ENCODE peak calls at places on chromosomes 16 and 17, in seven cellular contexts. One of them, this sample, is unnamed.

GRCh38 chr16:4979164-4979563 is 21.0 kb downstream of the SEC14L5 start:
- DNase-seq in K562: no peak
- DNase-seq in H1: no peak
- DNase-seq in HCT116: no peak
- DNase-seq in SK-N-SH: no peak
- DNase-seq in NT2/D1: no peak
- DNase-seq in GM12878: no peak
- DNase-seq in this sample: no peak

GRCh38 chr17:40243756-40244155 is 24.7 kb downstream of the WIPF2 start:
- DNase-seq in NT2/D1: no peak
- DNase-seq in HCT116: no peak
- DNase-seq in K562: no peak
- DNase-seq in SK-N-SH: no peak
- DNase-seq in GM12878: no peak
- DNase-seq in H1: no peak
- DNase-seq in this sample: no peak

GRCh38 chr17:35293151-35293837 is 50.4 kb downstream of the SLFN5 start:
- DNase-seq in K562: no peak
- DNase-seq in GM12878: no peak
- DNase-seq in HCT116: no peak
- DNase-seq in H1: no peak
- DNase-seq in SK-N-SH: no peak
- DNase-seq in NT2/D1: no peak
- DNase-seq in this sample: no peak

GRCh38 chr17:61276806-61277205 is 122.8 kb upstream of the TBX2 start:
- DNase-seq in GM12878: no peak
- DNase-seq in HCT116: no peak
- DNase-seq in NT2/D1: no peak
- DNase-seq in SK-N-SH: no peak
- DNase-seq in H1: no peak
- DNase-seq in K562: no peak
- DNase-seq in this sample: no peak

GRCh38 chr17:64128787-64129514 is 993 bp downstream of the ERN1 start:
- DNase-seq in H1: no peak
- DNase-seq in SK-N-SH: no peak
- DNase-seq in K562: peak
- DNase-seq in HCT116: no peak
- DNase-seq in GM12878: no peak
- DNase-seq in NT2/D1: no peak
- DNase-seq in this sample: no peak

GRCh38 chr17:32563583-32563982 is 76.8 kb downstream of the CDK5R1 start:
- DNase-seq in H1: no peak
- DNase-seq in GM12878: no peak
- DNase-seq in SK-N-SH: no peak
- DNase-seq in NT2/D1: no peak
- DNase-seq in HCT116: no peak
- DNase-seq in K562: no peak
- DNase-seq in this sample: no peak

GRCh38 chr17:42670925-42671657 is 5.7 kb downstream of the PLEKHH3 start:
- DNase-seq in H1: no peak
- DNase-seq in NT2/D1: no peak
- DNase-seq in HCT116: no peak
- DNase-seq in SK-N-SH: no peak
- DNase-seq in K562: no peak
- DNase-seq in GM12878: no peak
- DNase-seq in this sample: no peak

GRCh38 chr17:42347198-42347597 is 41.0 kb downstream of the STAT3 start:
- DNase-seq in HCT116: peak
- DNase-seq in GM12878: no peak
- DNase-seq in K562: no peak
- DNase-seq in SK-N-SH: peak
- DNase-seq in NT2/D1: no peak
- DNase-seq in H1: no peak
- DNase-seq in this sample: no peak

GRCh38 chr16:4802659-4803287 is 340 bp upstream of the ROGDI start:
- DNase-seq in H1: peak
- DNase-seq in K562: peak
- DNase-seq in NT2/D1: peak
- DNase-seq in GM12878: peak
- DNase-seq in SK-N-SH: peak
- DNase-seq in HCT116: peak
- DNase-seq in this sample: peak

GRCh38 chr17:81727324-81728031 is 15.4 kb downstream of the SLC25A10 start:
- DNase-seq in NT2/D1: no peak
- DNase-seq in GM12878: no peak
- DNase-seq in SK-N-SH: no peak
- DNase-seq in K562: no peak
- DNase-seq in H1: no peak
- DNase-seq in HCT116: no peak
- DNase-seq in this sample: peak

GRCh38 chr16:58636474-58636873 is 6.8 kb upstream of the CNOT1 start:
- DNase-seq in SK-N-SH: no peak
- DNase-seq in GM12878: no peak
- DNase-seq in K562: no peak
- DNase-seq in NT2/D1: no peak
- DNase-seq in H1: no peak
- DNase-seq in HCT116: no peak
- DNase-seq in this sample: peak

GRCh38 chr16:68486671-68487495 is 38.6 kb upstream of the SMPD3 start:
- DNase-seq in HCT116: no peak
- DNase-seq in K562: no peak
- DNase-seq in SK-N-SH: no peak
- DNase-seq in NT2/D1: no peak
- DNase-seq in GM12878: no peak
- DNase-seq in H1: no peak
- DNase-seq in this sample: no peak

GRCh38 chr17:50174444-50174843 is 8.6 kb downstream of the SGCA start:
- DNase-seq in GM12878: no peak
- DNase-seq in K562: no peak
- DNase-seq in SK-N-SH: no peak
- DNase-seq in HCT116: no peak
- DNase-seq in H1: no peak
- DNase-seq in NT2/D1: no peak
- DNase-seq in this sample: no peak

GRCh38 chr16:25443994-25444393 is 186.3 kb upstream of the ZKSCAN2 start:
- DNase-seq in SK-N-SH: no peak
- DNase-seq in H1: no peak
- DNase-seq in NT2/D1: no peak
- DNase-seq in GM12878: no peak
- DNase-seq in K562: no peak
- DNase-seq in HCT116: no peak
- DNase-seq in this sample: no peak

GRCh38 chr17:18967806-18968744 is 16.1 kb downstream of the SLC5A10 start:
- DNase-seq in SK-N-SH: no peak
- DNase-seq in K562: peak
- DNase-seq in GM12878: no peak
- DNase-seq in H1: no peak
- DNase-seq in HCT116: no peak
- DNase-seq in NT2/D1: no peak
- DNase-seq in this sample: no peak

GRCh38 chr17:18970582-18971480 is 18.9 kb downstream of the SLC5A10 start:
- DNase-seq in HCT116: no peak
- DNase-seq in K562: no peak
- DNase-seq in H1: no peak
- DNase-seq in NT2/D1: no peak
- DNase-seq in GM12878: no peak
- DNase-seq in SK-N-SH: no peak
- DNase-seq in this sample: no peak

GRCh38 chr17:18966831-18967624 is 15.1 kb downstream of the SLC5A10 start:
- DNase-seq in H1: no peak
- DNase-seq in GM12878: no peak
- DNase-seq in NT2/D1: no peak
- DNase-seq in K562: no peak
- DNase-seq in HCT116: no peak
- DNase-seq in SK-N-SH: no peak
- DNase-seq in this sample: no peak

GRCh38 chr17:18971801-18972200 is 19.8 kb downstream of the SLC5A10 start:
- DNase-seq in K562: no peak
- DNase-seq in HCT116: no peak
- DNase-seq in H1: no peak
- DNase-seq in NT2/D1: no peak
- DNase-seq in SK-N-SH: no peak
- DNase-seq in GM12878: no peak
- DNase-seq in this sample: no peak

DNA sequence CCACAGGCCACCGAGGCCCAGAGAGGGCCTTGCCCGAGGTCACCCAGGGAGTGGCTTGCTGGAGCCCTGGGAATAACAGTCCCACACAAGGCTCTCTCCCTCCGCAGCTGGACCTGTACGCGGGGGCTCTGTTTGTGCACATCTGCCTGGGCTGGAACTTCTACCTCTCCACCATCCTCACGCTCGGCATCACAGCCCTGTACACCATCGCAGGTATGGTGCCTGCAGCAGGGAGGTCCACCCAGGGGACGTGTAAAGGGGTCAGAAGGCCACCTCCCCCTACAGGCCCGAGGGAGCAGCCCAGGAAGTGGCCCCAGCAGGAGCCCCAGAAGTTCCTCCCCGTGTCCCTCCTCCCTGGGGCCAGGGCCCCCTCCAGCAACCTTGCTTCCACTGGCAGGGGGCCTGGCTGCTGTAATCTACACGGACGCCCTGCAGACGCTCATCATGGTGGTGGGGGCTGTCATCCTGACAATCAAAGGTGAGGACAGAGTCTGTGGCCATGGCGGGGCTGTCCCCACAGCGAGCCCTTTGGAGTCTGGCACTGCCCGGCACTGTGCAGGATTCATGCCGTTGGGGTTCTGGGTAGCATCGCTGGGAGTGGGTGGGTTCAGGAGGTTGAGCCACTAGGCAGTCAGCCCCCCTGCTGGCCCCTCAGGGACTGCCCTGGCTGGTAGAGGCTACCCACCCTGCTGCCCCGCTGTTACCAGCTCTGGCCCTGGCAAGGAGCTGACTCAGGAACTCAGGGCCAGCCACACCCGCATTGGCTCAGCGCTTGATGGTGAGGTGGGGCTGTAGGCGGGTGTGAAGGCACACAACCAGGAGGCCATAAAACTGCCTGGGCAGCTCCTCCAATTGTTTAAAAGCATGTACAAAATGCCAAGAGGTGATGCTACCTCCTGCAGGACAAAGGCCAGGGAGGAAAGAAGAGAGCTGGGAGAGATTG is 17.3 kb downstream of the SLC5A10 start:
- DNase-seq in NT2/D1: no peak
- DNase-seq in SK-N-SH: no peak
- DNase-seq in H1: no peak
- DNase-seq in K562: peak
- DNase-seq in GM12878: no peak
- DNase-seq in HCT116: no peak
- DNase-seq in this sample: no peak
- TF ChIP-seq YY1 in NT2/D1: no peak
- TF ChIP-seq YY1 in SK-N-SH: no peak
- TF ChIP-seq YY1 in H1: no peak
- TF ChIP-seq YY1 in K562: no peak
- TF ChIP-seq YY1 in GM12878: no peak
- TF ChIP-seq YY1 in HCT116: no peak
- TF ChIP-seq YY1 in this sample: no peak

GRCh38 chr17:36486204-36487194 is at the start of gene ZNHIT3:
- DNase-seq in K562: peak
- DNase-seq in GM12878: peak
- DNase-seq in HCT116: peak
- DNase-seq in SK-N-SH: peak
- DNase-seq in H1: peak
- DNase-seq in NT2/D1: peak
- DNase-seq in this sample: peak

GRCh38 chr17:36482611-36483504 is 3.6 kb upstream of the ZNHIT3 start:
- DNase-seq in H1: peak
- DNase-seq in SK-N-SH: peak
- DNase-seq in K562: peak
- DNase-seq in HCT116: peak
- DNase-seq in NT2/D1: peak
- DNase-seq in GM12878: peak
- DNase-seq in this sample: peak

GRCh38 chr17:36485027-36485426 is 1.5 kb upstream of the ZNHIT3 start:
- DNase-seq in K562: no peak
- DNase-seq in GM12878: no peak
- DNase-seq in NT2/D1: no peak
- DNase-seq in HCT116: no peak
- DNase-seq in H1: no peak
- DNase-seq in SK-N-SH: no peak
- DNase-seq in this sample: no peak

GRCh38 chr17:36481829-36482228 is 4.7 kb upstream of the ZNHIT3 start:
- DNase-seq in HCT116: no peak
- DNase-seq in H1: no peak
- DNase-seq in GM12878: no peak
- DNase-seq in K562: no peak
- DNase-seq in SK-N-SH: no peak
- DNase-seq in NT2/D1: no peak
- DNase-seq in this sample: no peak

GRCh38 chr17:36485805-36486203 is 677 bp upstream of the ZNHIT3 start:
- DNase-seq in HCT116: no peak
- DNase-seq in GM12878: no peak
- DNase-seq in SK-N-SH: no peak
- DNase-seq in H1: no peak
- DNase-seq in K562: peak
- DNase-seq in NT2/D1: no peak
- DNase-seq in this sample: no peak
- TF ChIP-seq YY1 in HCT116: no peak
- TF ChIP-seq YY1 in GM12878: no peak
- TF ChIP-seq YY1 in SK-N-SH: no peak
- TF ChIP-seq YY1 in H1: no peak
- TF ChIP-seq YY1 in K562: no peak
- TF ChIP-seq YY1 in NT2/D1: no peak
- TF ChIP-seq YY1 in this sample: no peak

DNA sequence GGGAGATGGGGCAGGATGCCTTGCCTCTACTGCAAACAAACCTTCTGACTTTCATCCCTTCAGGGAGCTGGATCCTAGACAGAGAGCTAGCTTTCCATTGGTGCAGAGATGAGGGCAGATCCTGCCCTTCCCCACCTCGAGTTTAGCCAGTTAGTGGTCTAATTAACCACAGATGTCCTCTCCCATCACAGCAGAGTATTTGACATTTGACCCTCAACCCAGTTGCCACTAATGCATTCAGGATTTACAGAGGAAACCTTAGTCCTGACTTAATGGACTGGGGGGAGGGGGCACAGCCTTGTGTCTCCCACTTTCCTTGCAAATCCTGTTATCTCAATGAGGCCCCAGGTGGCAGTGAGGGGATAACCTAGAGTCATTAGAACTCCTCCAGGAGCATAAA is 10.2 kb downstream of the PIP4K2B start:
- DNase-seq in NT2/D1: peak
- DNase-seq in K562: no peak
- DNase-seq in H1: no peak
- DNase-seq in GM12878: no peak
- DNase-seq in HCT116: no peak
- DNase-seq in SK-N-SH: peak
- DNase-seq in this sample: no peak
- TF ChIP-seq YY1 in NT2/D1: no peak
- TF ChIP-seq YY1 in K562: no peak
- TF ChIP-seq YY1 in H1: no peak
- TF ChIP-seq YY1 in GM12878: no peak
- TF ChIP-seq YY1 in HCT116: no peak
- TF ChIP-seq YY1 in SK-N-SH: no peak
- TF ChIP-seq YY1 in this sample: no peak

DNA sequence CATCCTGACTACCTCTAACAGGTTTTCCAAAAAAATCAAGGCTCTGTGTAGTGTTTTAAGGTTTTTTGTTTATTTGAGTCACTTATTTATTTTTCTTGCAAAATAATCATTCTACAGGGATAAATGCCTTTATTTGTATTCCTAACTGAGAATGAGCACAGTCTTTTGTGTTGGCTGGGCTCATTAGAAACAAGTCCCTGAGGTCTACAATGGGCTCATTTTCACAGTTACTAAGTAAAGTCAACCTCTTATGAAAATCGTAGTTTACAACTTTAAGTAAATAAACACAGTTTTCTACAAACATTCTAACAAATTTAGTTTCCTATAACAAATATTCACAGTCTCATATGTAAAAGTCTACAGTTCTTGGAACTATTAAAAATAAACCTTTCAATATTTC is 31.6 kb upstream of the CDH5 start:
- DNase-seq in K562: no peak
- DNase-seq in SK-N-SH: no peak
- DNase-seq in HCT116: no peak
- DNase-seq in GM12878: no peak
- DNase-seq in H1: no peak
- DNase-seq in NT2/D1: no peak
- DNase-seq in this sample: no peak
- TF ChIP-seq YY1 in K562: no peak
- TF ChIP-seq YY1 in SK-N-SH: no peak
- TF ChIP-seq YY1 in HCT116: no peak
- TF ChIP-seq YY1 in GM12878: no peak
- TF ChIP-seq YY1 in H1: no peak
- TF ChIP-seq YY1 in NT2/D1: no peak
- TF ChIP-seq YY1 in this sample: no peak

This sample was measured in HepG2.